ENCODE peak calls at places on chromosomes 11 and 22, in four cellular contexts. H is nucleus accumbens; B is stimulated activated CD4-positive, alpha-beta T cell treated with anti-CD3 and anti-CD28 coated beads, TNF-alpha, amount 100 ng/mL, for 48 hours; V is prostate gland. F is an unnamed sample.

GRCh38 chr22:45783021-45783420 is 111.4 kb downstream of the ATXN10 start:
- DNase-seq in H (no peak), B (no peak), V (no peak), F (no peak)

GRCh38 chr22:24120029-24120428 is 61.3 kb upstream of the SUSD2 start:
- DNase-seq in H (no peak), B (no peak), V (no peak), F (no peak)

GRCh38 chr11:70872950-70873735 is 379.2 kb downstream of the SHANK2 start:
- DNase-seq in V (no peak), B (no peak), H (no peak), F (peak; percentile 25)

GRCh38 chr22:30262917-30263741 is 3.5 kb downstream of the OSM start:
- DNase-seq in V (peak; percentile 52), H (no peak), B (no peak), F (no peak)

GRCh38 chr11:2699185-2699530 is 636 bp downstream of the KCNQ1OT1 start:
- DNase-seq in H (no peak), V (no peak), B (no peak), F (no peak)

GRCh38 chr11:110524227-110524626 is 94.5 kb downstream of the FDX1 start:
- DNase-seq in V (no peak), H (no peak), B (no peak), F (no peak)

GRCh38 chr11:82732734-82733443 is 775 bp downstream of the FAM181B start:
- DNase-seq in B (no peak), H (no peak), V (no peak), F (no peak)

GRCh38 chr11:77141034-77141433 is 13.0 kb downstream of the MYO7A start:
- DNase-seq in B (no peak), H (no peak), V (no peak), F (no peak)

GRCh38 chr11:64348611-64349387 is 8.8 kb downstream of the CCDC88B start:
- DNase-seq in B (no peak), V (no peak), H (no peak), F (no peak)

GRCh38 chr11:67301951-67302516 is 1.3 kb upstream of the SSH3 start:
- DNase-seq in B (no peak), V (peak; percentile 76), H (no peak), F (no peak)

GRCh38 chr22:24433868-24434471 is 6.6 kb downstream of the ADORA2A start:
- DNase-seq in V (no peak), H (no peak), B (no peak), F (no peak)

GRCh38 chr11:79059171-79059570 is 381.7 kb downstream of the TENM4 start:
- DNase-seq in V (no peak), B (no peak), H (no peak), F (no peak)

GRCh38 chr22:50299724-50300619 is 7.5 kb downstream of the PLXNB2 start:
- DNase-seq in V (no peak), B (no peak), H (no peak), F (no peak)

GRCh38 chr11:71249301-71249700 is 3.1 kb downstream of the SHANK2 start:
- DNase-seq in B (no peak), V (no peak), H (no peak), F (no peak)

GRCh38 chr11:124108158-124108557 is 7.1 kb upstream of the VWA5A start:
- DNase-seq in H (no peak), V (no peak), B (no peak), F (no peak)

GRCh38 chr11:127255239-127255638 is 254.7 kb upstream of the KIRREL3 start:
- DNase-seq in H (no peak), B (no peak), V (no peak), F (no peak)

F was measured in iPS DF 6.9.